ENCODE peak calls at places on chromosomes 5 and 9, in nine cellular contexts. Q is activated CD4-positive, alpha-beta T cell treated with anti-CD3 and anti-CD28 coated beads, Interleukin-2, amount 10 ng/mL, durations not matched to agents 7 days and 5 days; S is naive thymus-derived CD8-positive, alpha-beta T cell; C is NCI-H1436 treated with DMSO at 0.1 percent for 48 hours; R is NCI-H1105; N is NCI-H774; G is WTC11; Y is stimulated activated CD8-positive, alpha-beta memory T cell treated with anti-CD3 and anti-CD28 coated beads, Interleukin-15, amount 100 ng/mL, for 4 hours; L is kidney. A is an unnamed sample.

GRCh38 chr5:149432377-149432776 is 53.3 kb upstream of the IL17B start:
- DNase-seq in N (no peak), G (no peak), C (no peak), S (no peak), Y (no peak), Q (no peak), L (no peak), R (no peak), A (no peak)

GRCh38 chr5:98938459-98938858 is 9.7 kb upstream of the CHD1 start:
- DNase-seq in G (no peak), C (no peak), S (no peak), Q (no peak), Y (no peak), R (no peak), N (no peak), L (no peak), A (no peak)

GRCh38 chr9:5920860-5921328 is 30.2 kb downstream of the MLANA start:
- DNase-seq in G (no peak), N (no peak), Q (no peak), S (no peak), R (no peak), C (no peak), L (no peak), Y (no peak), A (no peak)

GRCh38 chr5:151686673-151687378 is at the start of gene SPARC:
- DNase-seq in Q (peak), C (no peak), N (no peak), G (peak), Y (no peak), R (no peak), S (no peak), L (peak), A (peak)

GRCh38 chr5:138654281-138654867 is 79.2 kb upstream of the HSPA9 start:
- DNase-seq in G (no peak), R (no peak), Y (peak), Q (peak), L (peak), S (peak), C (no peak), N (no peak), A (peak)

GRCh38 chr9:110156902-110157301 is 51.1 kb downstream of the C9orf152 start:
- DNase-seq in Y (peak), G (no peak), C (no peak), Q (peak), L (no peak), N (no peak), R (no peak), S (peak), A (peak)

GRCh38 chr9:4700093-4700492 is 20.7 kb downstream of the CDC37L1 start:
- DNase-seq in R (no peak), C (no peak), Q (no peak), G (no peak), L (no peak), S (no peak), N (no peak), Y (no peak), A (no peak)

GRCh38 chr5:66912787-66913186 is 283.8 kb downstream of the CD180 start:
- DNase-seq in L (no peak), N (no peak), C (no peak), S (no peak), G (no peak), Q (no peak), R (no peak), Y (no peak), A (peak)

A was measured in GDM1.